ENCODE peak calls at places on chromosomes 6 and 20, in seven cellular contexts. One of them, this sample, is unnamed.

GRCh38 chr6:1473166-1473565 is 83.8 kb downstream of the FOXF2 start:
- DNase-seq in tibial artery: no peak
- DNase-seq in choroid plexus epithelial cell: no peak
- DNase-seq in AG04449: no peak
- DNase-seq in CD8-positive, alpha-beta T cell: no peak
- DNase-seq in cardiac fibroblast: no peak
- DNase-seq in GM12865: no peak
- DNase-seq in this sample: no peak

GRCh38 chr20:1885940-1886693 is 9.1 kb upstream of the SIRPA start:
- DNase-seq in tibial artery: no peak
- DNase-seq in choroid plexus epithelial cell: no peak
- DNase-seq in AG04449: no peak
- DNase-seq in CD8-positive, alpha-beta T cell: no peak
- DNase-seq in cardiac fibroblast: no peak
- DNase-seq in GM12865: no peak
- DNase-seq in this sample: no peak

GRCh38 chr6:25136879-25137278 is 142.3 kb upstream of the CARMIL1 start:
- DNase-seq in tibial artery: no peak
- DNase-seq in choroid plexus epithelial cell: peak; percentile 36
- DNase-seq in AG04449: no peak
- DNase-seq in CD8-positive, alpha-beta T cell: no peak
- DNase-seq in cardiac fibroblast: peak; percentile 46
- DNase-seq in GM12865: peak; percentile 9
- DNase-seq in this sample: no peak

GRCh38 chr6:135667694-135668455 is 170.3 kb upstream of the AHI1 start:
- DNase-seq in tibial artery: no peak
- DNase-seq in choroid plexus epithelial cell: peak; percentile 43
- DNase-seq in AG04449: no peak
- DNase-seq in CD8-positive, alpha-beta T cell: no peak
- DNase-seq in cardiac fibroblast: peak; percentile 29
- DNase-seq in GM12865: no peak
- DNase-seq in this sample: no peak

GRCh38 chr6:106128981-106129761 is 43.0 kb downstream of the PRDM1 start:
- DNase-seq in tibial artery: no peak
- DNase-seq in choroid plexus epithelial cell: peak; percentile 74
- DNase-seq in AG04449: peak; percentile 59
- DNase-seq in CD8-positive, alpha-beta T cell: no peak
- DNase-seq in cardiac fibroblast: peak; percentile 70
- DNase-seq in GM12865: no peak
- DNase-seq in this sample: no peak

GRCh38 chr20:59518881-59519706 is 85.2 kb upstream of the PHACTR3 start:
- DNase-seq in tibial artery: no peak
- DNase-seq in choroid plexus epithelial cell: peak; percentile 72
- DNase-seq in AG04449: no peak
- DNase-seq in CD8-positive, alpha-beta T cell: peak; percentile 15
- DNase-seq in cardiac fibroblast: peak; percentile 63
- DNase-seq in GM12865: peak; percentile 64
- DNase-seq in this sample: peak; percentile 9

GRCh38 chr6:157090736-157091135 is 232.6 kb downstream of the TMEM242 start:
- DNase-seq in tibial artery: no peak
- DNase-seq in choroid plexus epithelial cell: no peak
- DNase-seq in AG04449: no peak
- DNase-seq in CD8-positive, alpha-beta T cell: no peak
- DNase-seq in cardiac fibroblast: no peak
- DNase-seq in GM12865: no peak
- DNase-seq in this sample: no peak

GRCh38 chr20:53738039-53738944 is 144.7 kb upstream of the ZNF217 start:
- DNase-seq in tibial artery: no peak
- DNase-seq in choroid plexus epithelial cell: peak; percentile 85
- DNase-seq in AG04449: peak; percentile 94
- DNase-seq in CD8-positive, alpha-beta T cell: no peak
- DNase-seq in cardiac fibroblast: peak; percentile 87
- DNase-seq in GM12865: peak; percentile 89
- DNase-seq in this sample: peak; percentile 93

GRCh38 chr6:105459049-105459448 is 56.2 kb upstream of the PREP start:
- DNase-seq in tibial artery: no peak
- DNase-seq in choroid plexus epithelial cell: no peak
- DNase-seq in AG04449: no peak
- DNase-seq in CD8-positive, alpha-beta T cell: peak; percentile 11
- DNase-seq in cardiac fibroblast: no peak
- DNase-seq in GM12865: peak; percentile 94
- DNase-seq in this sample: no peak

GRCh38 chr20:2301164-2301622 is 5.4 kb downstream of the TGM3 start:
- DNase-seq in tibial artery: peak; percentile 72
- DNase-seq in choroid plexus epithelial cell: no peak
- DNase-seq in AG04449: no peak
- DNase-seq in CD8-positive, alpha-beta T cell: no peak
- DNase-seq in cardiac fibroblast: peak; percentile 25
- DNase-seq in GM12865: peak; percentile 88
- DNase-seq in this sample: no peak

GRCh38 chr6:155026366-155027045 is 31.4 kb downstream of the TIAM2 start:
- DNase-seq in tibial artery: peak; percentile 88
- DNase-seq in choroid plexus epithelial cell: peak; percentile 77
- DNase-seq in AG04449: peak; percentile 50
- DNase-seq in CD8-positive, alpha-beta T cell: no peak
- DNase-seq in cardiac fibroblast: peak; percentile 84
- DNase-seq in GM12865: no peak
- DNase-seq in this sample: peak; percentile 77
- H3K4me3 ChIP-seq in tibial artery: no peak overlapping the region
- H3K4me3 ChIP-seq in choroid plexus epithelial cell: no peak overlapping the region
- H3K4me3 ChIP-seq in AG04449: no peak overlapping the region
- H3K4me3 ChIP-seq in CD8-positive, alpha-beta T cell: no peak overlapping the region
- H3K4me3 ChIP-seq in cardiac fibroblast: no peak overlapping the region
- H3K4me3 ChIP-seq in GM12865: no peak overlapping the region
- H3K4me3 ChIP-seq in this sample: no peak overlapping the region

GRCh38 chr6:19737968-19738367 is 99.2 kb upstream of the ID4 start:
- DNase-seq in tibial artery: no peak
- DNase-seq in choroid plexus epithelial cell: no peak
- DNase-seq in AG04449: no peak
- DNase-seq in CD8-positive, alpha-beta T cell: no peak
- DNase-seq in cardiac fibroblast: no peak
- DNase-seq in GM12865: no peak
- DNase-seq in this sample: no peak

GRCh38 chr6:19731286-19731685 is 105.9 kb upstream of the ID4 start:
- DNase-seq in tibial artery: no peak
- DNase-seq in choroid plexus epithelial cell: peak; percentile 94
- DNase-seq in AG04449: peak; percentile 89
- DNase-seq in CD8-positive, alpha-beta T cell: no peak
- DNase-seq in cardiac fibroblast: peak; percentile 81
- DNase-seq in GM12865: no peak
- DNase-seq in this sample: peak; percentile 35

GRCh38 chr6:19736066-19736465 is 101.1 kb upstream of the ID4 start:
- DNase-seq in tibial artery: no peak
- DNase-seq in choroid plexus epithelial cell: no peak
- DNase-seq in AG04449: no peak
- DNase-seq in CD8-positive, alpha-beta T cell: no peak
- DNase-seq in cardiac fibroblast: no peak
- DNase-seq in GM12865: no peak
- DNase-seq in this sample: no peak

GRCh38 chr6:19734519-19734918 is 102.7 kb upstream of the ID4 start:
- DNase-seq in tibial artery: no peak
- DNase-seq in choroid plexus epithelial cell: no peak
- DNase-seq in AG04449: no peak
- DNase-seq in CD8-positive, alpha-beta T cell: no peak
- DNase-seq in cardiac fibroblast: peak; percentile 47
- DNase-seq in GM12865: no peak
- DNase-seq in this sample: no peak

DNA sequence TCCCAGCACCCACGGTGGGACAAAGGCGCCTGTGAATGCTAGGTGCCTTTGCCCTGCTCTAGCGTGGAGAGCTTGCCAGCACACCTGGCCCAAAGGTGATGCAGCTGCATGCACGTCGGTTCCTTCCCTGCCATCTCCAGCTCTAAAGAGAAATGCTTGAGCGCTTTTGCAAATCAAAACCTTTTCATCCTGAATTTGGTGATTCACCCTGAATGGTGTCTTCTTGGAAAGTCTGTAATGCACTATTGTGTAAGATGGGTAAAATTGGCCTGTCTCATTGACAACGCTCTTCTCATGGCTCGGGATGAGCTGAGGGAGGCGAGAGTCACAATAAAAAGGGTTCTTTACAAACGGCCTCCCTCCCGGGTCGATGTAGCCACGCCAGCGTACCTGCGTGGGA is 103.1 kb upstream of the ID4 start:
- DNase-seq in tibial artery: no peak
- DNase-seq in choroid plexus epithelial cell: no peak
- DNase-seq in AG04449: no peak
- DNase-seq in CD8-positive, alpha-beta T cell: no peak
- DNase-seq in cardiac fibroblast: no peak
- DNase-seq in GM12865: no peak
- DNase-seq in this sample: no peak
- H3K4me3 ChIP-seq in tibial artery: no peak overlapping the region
- H3K4me3 ChIP-seq in choroid plexus epithelial cell: no peak overlapping the region
- H3K4me3 ChIP-seq in AG04449: no peak overlapping the region
- H3K4me3 ChIP-seq in CD8-positive, alpha-beta T cell: no peak overlapping the region
- H3K4me3 ChIP-seq in cardiac fibroblast: no peak overlapping the region
- H3K4me3 ChIP-seq in GM12865: no peak overlapping the region
- H3K4me3 ChIP-seq in this sample: no peak overlapping the region

DNA sequence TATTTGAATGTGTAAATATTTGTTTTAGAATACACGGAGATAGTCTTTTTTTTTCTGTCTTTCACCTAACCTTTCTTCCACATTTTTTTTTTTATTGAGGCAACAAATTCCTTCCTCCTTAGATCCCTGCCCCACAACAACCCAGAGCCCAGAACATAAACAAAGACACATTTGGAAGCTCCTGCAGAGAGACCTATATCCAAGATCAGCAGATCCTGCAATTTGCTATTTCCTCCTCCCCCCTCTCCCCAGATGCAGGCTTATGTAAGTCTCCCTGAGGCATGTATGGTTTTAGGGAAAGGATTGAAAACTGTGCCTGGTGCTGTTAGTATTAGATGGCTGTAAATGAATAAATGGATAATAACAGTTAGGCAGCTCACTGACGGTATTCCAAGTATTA is 608.2 kb upstream of the CITED2 start:
- DNase-seq in tibial artery: no peak
- DNase-seq in choroid plexus epithelial cell: peak; percentile 95
- DNase-seq in AG04449: peak; percentile 78
- DNase-seq in CD8-positive, alpha-beta T cell: no peak
- DNase-seq in cardiac fibroblast: peak; percentile 88
- DNase-seq in GM12865: no peak
- DNase-seq in this sample: no peak
- H3K4me3 ChIP-seq in tibial artery: no peak overlapping the region
- H3K4me3 ChIP-seq in choroid plexus epithelial cell: no peak overlapping the region
- H3K4me3 ChIP-seq in AG04449: no peak overlapping the region
- H3K4me3 ChIP-seq in CD8-positive, alpha-beta T cell: no peak overlapping the region
- H3K4me3 ChIP-seq in cardiac fibroblast: no peak overlapping the region
- H3K4me3 ChIP-seq in GM12865: no peak overlapping the region
- H3K4me3 ChIP-seq in this sample: no peak overlapping the region

DNA sequence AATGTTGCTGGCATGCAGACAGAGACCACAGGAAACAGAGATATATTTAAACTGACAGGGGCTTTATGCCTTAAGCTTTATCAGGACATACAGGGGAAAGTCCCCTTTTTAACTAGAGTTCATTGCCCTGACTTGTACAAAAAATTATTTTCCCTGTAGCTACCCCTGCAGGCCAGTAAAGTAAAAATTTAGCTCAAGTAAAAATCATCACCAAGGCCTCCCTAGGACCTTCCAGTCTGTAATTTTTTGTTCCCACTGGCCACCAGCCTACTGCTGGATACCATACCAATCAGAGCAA is 711.9 kb upstream of the NRSN1 start:
- DNase-seq in tibial artery: no peak
- DNase-seq in choroid plexus epithelial cell: peak; percentile 85
- DNase-seq in AG04449: peak; percentile 59
- DNase-seq in CD8-positive, alpha-beta T cell: no peak
- DNase-seq in cardiac fibroblast: peak; percentile 63
- DNase-seq in GM12865: peak; percentile 79
- DNase-seq in this sample: peak; percentile 21
- H3K4me3 ChIP-seq in tibial artery: no peak overlapping the region
- H3K4me3 ChIP-seq in choroid plexus epithelial cell: no peak overlapping the region
- H3K4me3 ChIP-seq in AG04449: no peak overlapping the region
- H3K4me3 ChIP-seq in CD8-positive, alpha-beta T cell: no peak overlapping the region
- H3K4me3 ChIP-seq in cardiac fibroblast: no peak overlapping the region
- H3K4me3 ChIP-seq in GM12865: no peak overlapping the region
- H3K4me3 ChIP-seq in this sample: no peak overlapping the region